ENCODE peak calls at places on chromosomes 1 and 21, in four cellular contexts. W is testis, V is NB4, H is left ventricle myocardium inferior. M is an unnamed sample.

GRCh38 chr1:235831148-235831547 is 35.6 kb downstream of the LYST start:
- DNase-seq in W (no peak), V (peak), H (peak), M (peak)

GRCh38 chr1:153791856-153792253 is 16.6 kb downstream of the SLC27A3 start:
- DNase-seq in W (no peak), V (peak), H (no peak), M (peak)

GRCh38 chr1:231199868-231200267 is 38.0 kb downstream of the TRIM67 start:
- DNase-seq in H (no peak), V (no peak), W (no peak), M (no peak)

GRCh38 chr1:115811140-115811828 is 29.6 kb downstream of the NHLH2 start:
- DNase-seq in V (no peak), W (no peak), H (no peak), M (no peak)

GRCh38 chr1:36086529-36087232 is 2.0 kb upstream of the ADPRS start:
- DNase-seq in H (no peak), W (no peak), V (no peak), M (no peak)

GRCh38 chr1:2373551-2374259 is 17.6 kb downstream of the MORN1 start:
- DNase-seq in V (no peak), W (no peak), H (no peak), M (no peak)

GRCh38 chr1:27339213-27339612 is 2.6 kb upstream of the SYTL1 start:
- DNase-seq in H (no peak), V (peak), W (no peak), M (no peak)

GRCh38 chr21:25176637-25177412 is 430.5 kb downstream of the MRPL39 start:
- DNase-seq in V (no peak), W (no peak), H (no peak), M (peak)

GRCh38 chr1:96309783-96310182 is 411.8 kb upstream of the PTBP2 start:
- DNase-seq in W (no peak), H (no peak), V (peak), M (peak)

GRCh38 chr1:242827538-242827937 is 303.0 kb upstream of the PLD5 start:
- DNase-seq in W (no peak), H (no peak), V (no peak), M (no peak)

GRCh38 chr1:19232526-19232851 is 18.8 kb downstream of the EMC1 start:
- DNase-seq in V (no peak), W (peak), H (peak), M (no peak)

GRCh38 chr21:39048574-39048973 is 134.7 kb downstream of the PSMG1 start:
- DNase-seq in W (no peak), H (no peak), V (peak), M (peak)

GRCh38 chr1:2283991-2284895 is 56.1 kb downstream of the SKI start:
- DNase-seq in V (no peak), H (no peak), W (no peak), M (no peak)

GRCh38 chr1:97158704-97159103 is 437.1 kb downstream of the PTBP2 start:
- DNase-seq in W (no peak), H (no peak), V (no peak), M (no peak)

DNA sequence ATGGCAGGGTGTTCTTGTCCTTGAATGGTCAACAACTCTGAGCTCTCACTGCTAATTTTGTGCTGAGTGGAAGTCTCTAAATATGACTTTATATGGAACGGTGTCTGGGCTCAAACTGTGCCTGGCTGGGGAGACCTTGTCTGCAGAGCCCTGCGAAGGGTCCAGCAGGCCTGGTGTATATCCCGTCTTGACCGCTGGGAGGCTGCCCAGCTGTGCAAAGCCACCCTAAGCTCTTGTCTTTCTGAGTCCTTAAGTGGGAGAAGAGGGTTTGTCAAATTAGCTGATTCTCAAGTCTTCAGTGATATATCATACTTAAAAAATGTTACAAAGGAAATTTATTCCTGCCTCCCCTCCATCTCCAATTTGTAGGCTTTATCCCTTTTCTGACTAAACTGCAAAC is 198.7 kb downstream of the KCNJ6 start:
- DNase-seq in V (no peak), W (no peak), H (no peak), M (no peak)
- TF ChIP-seq CTCF in V (no peak), W (no peak), H (no peak), M (peak)

GRCh38 chr1:25042331-25042730 is 112.3 kb upstream of the RUNX3 start:
- DNase-seq in W (no peak), H (no peak), V (no peak), M (no peak)
- TF ChIP-seq CTCF in W (no peak), H (no peak), V (no peak), M (no peak)

GRCh38 chr1:43591181-43591580 is 58.8 kb upstream of the KDM4A start:
- DNase-seq in H (no peak), V (no peak), W (no peak), M (no peak)

GRCh38 chr1:43588592-43588991 is 57.9 kb downstream of the PTPRF start:
- DNase-seq in H (no peak), W (no peak), V (no peak), M (no peak)

GRCh38 chr1:43592974-43593683 is 56.8 kb upstream of the KDM4A start:
- DNase-seq in H (no peak), W (no peak), V (no peak), M (no peak)

GRCh38 chr1:43592051-43592665 is 57.8 kb upstream of the KDM4A start:
- DNase-seq in H (no peak), W (no peak), V (no peak), M (no peak)

DNA sequence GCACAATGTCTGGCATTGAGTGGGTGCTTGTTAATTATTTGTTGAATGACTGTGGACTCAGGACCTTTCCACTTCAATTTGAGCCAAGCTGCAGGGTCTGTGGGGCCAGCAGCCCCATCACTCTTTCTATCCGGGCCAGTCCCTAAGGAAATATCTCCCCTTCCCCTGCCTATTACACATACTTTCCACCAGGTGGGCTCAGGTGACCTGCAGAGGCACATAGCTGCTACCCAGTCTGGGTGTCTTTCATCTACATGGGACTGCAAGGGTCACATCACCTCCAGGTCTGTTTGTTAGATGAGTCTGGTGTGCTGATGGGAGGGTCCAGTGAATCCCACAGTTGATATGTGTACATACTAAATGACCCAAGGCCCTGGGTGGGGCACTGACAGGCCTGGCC is 59.6 kb upstream of the KDM4A start:
- DNase-seq in W (no peak), V (no peak), H (no peak), M (no peak)
- TF ChIP-seq CTCF in W (no peak), V (no peak), H (no peak), M (peak)

DNA sequence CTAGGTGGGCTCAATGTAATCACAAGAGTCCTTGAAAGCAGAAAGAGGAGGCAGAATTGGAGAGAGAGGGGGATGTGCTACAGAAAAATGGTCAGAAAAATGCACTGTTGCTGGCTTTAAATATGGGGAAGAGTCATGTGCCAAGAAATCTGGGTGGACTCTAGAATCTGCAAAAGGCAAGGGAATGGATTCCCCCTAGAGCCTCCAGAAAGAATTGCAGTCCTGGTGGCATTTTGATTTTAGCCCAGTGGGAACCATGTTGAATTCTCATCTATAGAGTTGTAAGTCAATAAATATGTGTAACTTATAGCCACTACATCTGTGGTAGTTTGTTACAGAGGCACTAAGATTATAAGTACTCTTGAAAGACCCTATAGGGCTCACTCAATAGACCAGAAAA is 210.3 kb downstream of the ASTN1 start:
- DNase-seq in H (no peak), V (peak), W (no peak), M (no peak)
- TF ChIP-seq CTCF in H (peak), V (peak), W (no peak), M (no peak)

DNA sequence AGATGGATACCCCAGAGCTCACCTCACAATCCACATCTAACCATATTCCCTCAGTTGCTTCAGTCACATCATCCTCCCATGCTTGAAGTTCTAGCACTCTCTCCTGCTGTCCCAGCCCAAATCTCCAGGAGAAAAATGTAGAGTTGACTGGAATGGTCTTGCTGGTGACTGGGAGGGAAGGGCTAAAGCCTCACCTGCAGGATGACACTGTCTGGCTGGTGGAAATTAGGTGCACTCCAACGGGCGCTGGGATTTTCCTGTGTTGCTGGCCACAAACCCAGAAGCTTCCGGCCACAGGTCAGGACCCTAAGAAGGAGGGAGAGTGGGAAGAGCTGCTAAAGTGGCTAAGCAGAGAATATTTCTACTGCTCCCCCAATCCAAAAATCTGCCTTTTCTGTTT is 37.4 kb upstream of the PPP1R15B start:
- DNase-seq in W (no peak), V (no peak), H (no peak), M (no peak)
- TF ChIP-seq CTCF in W (no peak), V (no peak), H (no peak), M (no peak)

DNA sequence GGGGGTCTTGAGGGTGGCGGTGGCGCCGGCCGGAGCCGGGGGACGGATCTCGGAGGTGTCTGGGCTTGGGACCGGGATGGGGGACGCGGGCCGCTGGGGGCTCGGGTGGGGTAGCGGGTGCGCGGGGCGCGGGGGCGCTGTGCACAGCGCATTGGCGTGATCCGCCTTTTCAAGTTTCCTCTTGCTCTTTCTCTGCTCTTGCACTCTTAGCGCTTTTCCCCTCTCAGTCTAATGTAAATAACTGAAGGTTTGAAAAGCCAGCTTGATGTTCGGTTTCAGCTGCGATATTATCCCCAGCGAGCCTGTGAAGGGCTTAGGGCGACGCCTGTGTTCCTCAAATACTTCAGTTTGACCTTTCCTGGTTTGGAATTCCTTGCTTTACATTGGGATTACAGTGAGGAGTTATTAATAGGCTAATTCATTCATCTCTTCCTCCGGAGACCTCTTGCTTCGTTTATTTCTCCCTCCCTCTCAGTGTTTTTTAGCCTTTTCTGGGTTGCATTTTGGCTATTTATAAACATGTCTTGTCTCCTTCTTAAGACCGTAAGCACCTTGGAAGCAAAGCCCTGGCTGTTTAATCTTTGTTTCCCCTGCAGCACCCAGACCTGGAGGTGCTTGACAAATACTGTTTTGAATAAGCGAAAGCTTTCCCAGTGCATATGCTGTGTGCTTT is 673 bp downstream of the RAB4A start:
- DNase-seq in W (peak), H (peak), V (peak), M (no peak)
- TF ChIP-seq CTCF in W (no peak), H (peak), V (peak), M (peak)

DNA sequence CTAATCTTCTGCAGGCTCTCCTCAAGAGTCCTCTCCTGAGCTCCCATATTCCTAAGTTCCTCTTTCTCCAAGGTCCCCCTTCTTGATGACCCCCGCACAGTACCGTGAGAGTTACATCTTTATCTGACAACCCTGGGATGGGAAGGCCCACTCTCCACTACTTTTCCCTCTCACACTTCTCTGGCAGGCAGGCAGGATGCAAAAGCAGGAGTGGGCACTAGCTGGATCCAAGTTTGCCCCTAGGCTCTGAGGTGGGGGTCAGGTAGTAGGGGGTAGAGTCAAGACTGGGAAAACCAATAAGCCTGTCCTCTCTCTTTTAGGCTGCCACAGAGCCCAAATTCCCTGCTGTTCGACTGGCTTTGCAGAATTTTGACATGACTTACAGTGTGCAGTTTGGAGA is 3.9 kb downstream of the NSUN4 start:
- DNase-seq in V (no peak), H (no peak), W (no peak), M (no peak)
- TF ChIP-seq CTCF in V (no peak), H (no peak), W (no peak), M (no peak)